ENCODE peak calls at places on chromosome 10, in six cellular contexts. One of them, this sample, is unnamed.

GRCh38 chr10:78931333-78932083 is 137.3 kb upstream of the ZMIZ1 start:
- DNase-seq in right lobe of liver: peak; percentile 51
- DNase-seq in mesenchymal stem cell: peak; percentile 91
- DNase-seq in naive thymus-derived CD4-positive, alpha-beta T cell: no peak
- DNase-seq in activated CD4-positive, alpha-beta T cell treated with anti-CD3 and anti-CD28 coated beads, Interleukin-2, amount 10 ng/mL, durations not matched to agents 7 days and 5 days: no peak
- DNase-seq in stimulated activated naive CD8-positive, alpha-beta T cell treated with anti-CD3 and anti-CD28 coated beads, Interleukin-15, Interleukin-2, amounts not matched to agents 100 U/mL and 50 U/mL, for 24 hours: no peak
- DNase-seq in this sample: no peak

GRCh38 chr10:102220612-102221011 is 5.5 kb upstream of the ELOVL3 start:
- DNase-seq in right lobe of liver: no peak
- DNase-seq in mesenchymal stem cell: no peak
- DNase-seq in naive thymus-derived CD4-positive, alpha-beta T cell: no peak
- DNase-seq in activated CD4-positive, alpha-beta T cell treated with anti-CD3 and anti-CD28 coated beads, Interleukin-2, amount 10 ng/mL, durations not matched to agents 7 days and 5 days: no peak
- DNase-seq in stimulated activated naive CD8-positive, alpha-beta T cell treated with anti-CD3 and anti-CD28 coated beads, Interleukin-15, Interleukin-2, amounts not matched to agents 100 U/mL and 50 U/mL, for 24 hours: no peak
- DNase-seq in this sample: no peak

GRCh38 chr10:7826971-7827370 is 8.7 kb downstream of the TAF3 start:
- DNase-seq in right lobe of liver: no peak
- DNase-seq in mesenchymal stem cell: peak; percentile 81
- DNase-seq in naive thymus-derived CD4-positive, alpha-beta T cell: no peak
- DNase-seq in activated CD4-positive, alpha-beta T cell treated with anti-CD3 and anti-CD28 coated beads, Interleukin-2, amount 10 ng/mL, durations not matched to agents 7 days and 5 days: no peak
- DNase-seq in stimulated activated naive CD8-positive, alpha-beta T cell treated with anti-CD3 and anti-CD28 coated beads, Interleukin-15, Interleukin-2, amounts not matched to agents 100 U/mL and 50 U/mL, for 24 hours: no peak
- DNase-seq in this sample: no peak

GRCh38 chr10:60043561-60043960 is 137.2 kb upstream of the CCDC6 start:
- DNase-seq in right lobe of liver: no peak
- DNase-seq in mesenchymal stem cell: no peak
- DNase-seq in naive thymus-derived CD4-positive, alpha-beta T cell: no peak
- DNase-seq in activated CD4-positive, alpha-beta T cell treated with anti-CD3 and anti-CD28 coated beads, Interleukin-2, amount 10 ng/mL, durations not matched to agents 7 days and 5 days: no peak
- DNase-seq in stimulated activated naive CD8-positive, alpha-beta T cell treated with anti-CD3 and anti-CD28 coated beads, Interleukin-15, Interleukin-2, amounts not matched to agents 100 U/mL and 50 U/mL, for 24 hours: no peak
- DNase-seq in this sample: no peak

GRCh38 chr10:88932539-88933256 is 19.9 kb downstream of the ACTA2 start:
- DNase-seq in right lobe of liver: no peak
- DNase-seq in mesenchymal stem cell: peak; percentile 82
- DNase-seq in naive thymus-derived CD4-positive, alpha-beta T cell: peak; percentile 45
- DNase-seq in activated CD4-positive, alpha-beta T cell treated with anti-CD3 and anti-CD28 coated beads, Interleukin-2, amount 10 ng/mL, durations not matched to agents 7 days and 5 days: peak; percentile 55
- DNase-seq in stimulated activated naive CD8-positive, alpha-beta T cell treated with anti-CD3 and anti-CD28 coated beads, Interleukin-15, Interleukin-2, amounts not matched to agents 100 U/mL and 50 U/mL, for 24 hours: peak; percentile 22
- DNase-seq in this sample: peak; percentile 47

GRCh38 chr10:113322843-113323242 is 230.0 kb upstream of the HABP2 start:
- DNase-seq in right lobe of liver: no peak
- DNase-seq in mesenchymal stem cell: no peak
- DNase-seq in naive thymus-derived CD4-positive, alpha-beta T cell: no peak
- DNase-seq in activated CD4-positive, alpha-beta T cell treated with anti-CD3 and anti-CD28 coated beads, Interleukin-2, amount 10 ng/mL, durations not matched to agents 7 days and 5 days: no peak
- DNase-seq in stimulated activated naive CD8-positive, alpha-beta T cell treated with anti-CD3 and anti-CD28 coated beads, Interleukin-15, Interleukin-2, amounts not matched to agents 100 U/mL and 50 U/mL, for 24 hours: no peak
- DNase-seq in this sample: peak; percentile 49

GRCh38 chr10:22850541-22850940 is 77.3 kb upstream of the ARMC3 start:
- DNase-seq in right lobe of liver: no peak
- DNase-seq in mesenchymal stem cell: no peak
- DNase-seq in naive thymus-derived CD4-positive, alpha-beta T cell: no peak
- DNase-seq in activated CD4-positive, alpha-beta T cell treated with anti-CD3 and anti-CD28 coated beads, Interleukin-2, amount 10 ng/mL, durations not matched to agents 7 days and 5 days: no peak
- DNase-seq in stimulated activated naive CD8-positive, alpha-beta T cell treated with anti-CD3 and anti-CD28 coated beads, Interleukin-15, Interleukin-2, amounts not matched to agents 100 U/mL and 50 U/mL, for 24 hours: no peak
- DNase-seq in this sample: no peak

GRCh38 chr10:13483951-13484350 is 44.9 kb downstream of the BEND7 start:
- DNase-seq in right lobe of liver: no peak
- DNase-seq in mesenchymal stem cell: no peak
- DNase-seq in naive thymus-derived CD4-positive, alpha-beta T cell: peak; percentile 8
- DNase-seq in activated CD4-positive, alpha-beta T cell treated with anti-CD3 and anti-CD28 coated beads, Interleukin-2, amount 10 ng/mL, durations not matched to agents 7 days and 5 days: no peak
- DNase-seq in stimulated activated naive CD8-positive, alpha-beta T cell treated with anti-CD3 and anti-CD28 coated beads, Interleukin-15, Interleukin-2, amounts not matched to agents 100 U/mL and 50 U/mL, for 24 hours: no peak
- DNase-seq in this sample: no peak

GRCh38 chr10:69461327-69462025 is 10.2 kb downstream of the TSPAN15 start:
- DNase-seq in right lobe of liver: no peak
- DNase-seq in mesenchymal stem cell: no peak
- DNase-seq in naive thymus-derived CD4-positive, alpha-beta T cell: no peak
- DNase-seq in activated CD4-positive, alpha-beta T cell treated with anti-CD3 and anti-CD28 coated beads, Interleukin-2, amount 10 ng/mL, durations not matched to agents 7 days and 5 days: no peak
- DNase-seq in stimulated activated naive CD8-positive, alpha-beta T cell treated with anti-CD3 and anti-CD28 coated beads, Interleukin-15, Interleukin-2, amounts not matched to agents 100 U/mL and 50 U/mL, for 24 hours: no peak
- DNase-seq in this sample: no peak

GRCh38 chr10:98242823-98243222 is 25.2 kb downstream of the LOXL4 start:
- DNase-seq in right lobe of liver: no peak
- DNase-seq in mesenchymal stem cell: peak; percentile 59
- DNase-seq in naive thymus-derived CD4-positive, alpha-beta T cell: no peak
- DNase-seq in activated CD4-positive, alpha-beta T cell treated with anti-CD3 and anti-CD28 coated beads, Interleukin-2, amount 10 ng/mL, durations not matched to agents 7 days and 5 days: no peak
- DNase-seq in stimulated activated naive CD8-positive, alpha-beta T cell treated with anti-CD3 and anti-CD28 coated beads, Interleukin-15, Interleukin-2, amounts not matched to agents 100 U/mL and 50 U/mL, for 24 hours: no peak
- DNase-seq in this sample: peak; percentile 34

GRCh38 chr10:86449926-86450558 is 71.5 kb downstream of the WAPL start:
- DNase-seq in right lobe of liver: no peak
- DNase-seq in mesenchymal stem cell: no peak
- DNase-seq in naive thymus-derived CD4-positive, alpha-beta T cell: peak; percentile 20
- DNase-seq in activated CD4-positive, alpha-beta T cell treated with anti-CD3 and anti-CD28 coated beads, Interleukin-2, amount 10 ng/mL, durations not matched to agents 7 days and 5 days: no peak
- DNase-seq in stimulated activated naive CD8-positive, alpha-beta T cell treated with anti-CD3 and anti-CD28 coated beads, Interleukin-15, Interleukin-2, amounts not matched to agents 100 U/mL and 50 U/mL, for 24 hours: no peak
- DNase-seq in this sample: no peak

GRCh38 chr10:125120046-125120710 is 40.2 kb downstream of the CTBP2 start:
- DNase-seq in right lobe of liver: no peak
- DNase-seq in mesenchymal stem cell: peak; percentile 80
- DNase-seq in naive thymus-derived CD4-positive, alpha-beta T cell: no peak
- DNase-seq in activated CD4-positive, alpha-beta T cell treated with anti-CD3 and anti-CD28 coated beads, Interleukin-2, amount 10 ng/mL, durations not matched to agents 7 days and 5 days: no peak
- DNase-seq in stimulated activated naive CD8-positive, alpha-beta T cell treated with anti-CD3 and anti-CD28 coated beads, Interleukin-15, Interleukin-2, amounts not matched to agents 100 U/mL and 50 U/mL, for 24 hours: no peak
- DNase-seq in this sample: no peak

GRCh38 chr10:100037758-100038315 is 28.1 kb upstream of the DNMBP start:
- DNase-seq in right lobe of liver: no peak
- DNase-seq in mesenchymal stem cell: no peak
- DNase-seq in naive thymus-derived CD4-positive, alpha-beta T cell: no peak
- DNase-seq in activated CD4-positive, alpha-beta T cell treated with anti-CD3 and anti-CD28 coated beads, Interleukin-2, amount 10 ng/mL, durations not matched to agents 7 days and 5 days: no peak
- DNase-seq in stimulated activated naive CD8-positive, alpha-beta T cell treated with anti-CD3 and anti-CD28 coated beads, Interleukin-15, Interleukin-2, amounts not matched to agents 100 U/mL and 50 U/mL, for 24 hours: no peak
- DNase-seq in this sample: no peak

GRCh38 chr10:110501142-110501937 is 3.6 kb downstream of the DUSP5 start:
- DNase-seq in right lobe of liver: peak; percentile 76
- DNase-seq in mesenchymal stem cell: peak; percentile 97
- DNase-seq in naive thymus-derived CD4-positive, alpha-beta T cell: no peak
- DNase-seq in activated CD4-positive, alpha-beta T cell treated with anti-CD3 and anti-CD28 coated beads, Interleukin-2, amount 10 ng/mL, durations not matched to agents 7 days and 5 days: peak; percentile 71
- DNase-seq in stimulated activated naive CD8-positive, alpha-beta T cell treated with anti-CD3 and anti-CD28 coated beads, Interleukin-15, Interleukin-2, amounts not matched to agents 100 U/mL and 50 U/mL, for 24 hours: peak; percentile 70
- DNase-seq in this sample: peak; percentile 62

GRCh38 chr10:50431118-50431517 is 179.8 kb upstream of the ASAH2 start:
- DNase-seq in right lobe of liver: no peak
- DNase-seq in mesenchymal stem cell: peak; percentile 7
- DNase-seq in naive thymus-derived CD4-positive, alpha-beta T cell: no peak
- DNase-seq in activated CD4-positive, alpha-beta T cell treated with anti-CD3 and anti-CD28 coated beads, Interleukin-2, amount 10 ng/mL, durations not matched to agents 7 days and 5 days: no peak
- DNase-seq in stimulated activated naive CD8-positive, alpha-beta T cell treated with anti-CD3 and anti-CD28 coated beads, Interleukin-15, Interleukin-2, amounts not matched to agents 100 U/mL and 50 U/mL, for 24 hours: no peak
- DNase-seq in this sample: no peak

GRCh38 chr10:112587709-112588108 is 140.7 kb downstream of the VTI1A start:
- DNase-seq in right lobe of liver: no peak
- DNase-seq in mesenchymal stem cell: no peak
- DNase-seq in naive thymus-derived CD4-positive, alpha-beta T cell: no peak
- DNase-seq in activated CD4-positive, alpha-beta T cell treated with anti-CD3 and anti-CD28 coated beads, Interleukin-2, amount 10 ng/mL, durations not matched to agents 7 days and 5 days: no peak
- DNase-seq in stimulated activated naive CD8-positive, alpha-beta T cell treated with anti-CD3 and anti-CD28 coated beads, Interleukin-15, Interleukin-2, amounts not matched to agents 100 U/mL and 50 U/mL, for 24 hours: no peak
- DNase-seq in this sample: no peak

This sample was measured in head of caudate nucleus.